ENCODE peak calls at places on chromosomes 6 and 20, in nine cellular contexts. U is right cardiac atrium, M is stomach, D is thyroid gland, A is thoracic aorta, G is body of pancreas, I is aorta, O is neuronal stem cell, X is IMR-90. H is an unnamed sample.

GRCh38 chr20:50655325-50655880 is 35.9 kb downstream of the RIPOR3 start:
- DNase-seq in A (no peak), D (peak; percentile 27), G (peak; percentile 48), I (no peak), O (no peak), U (peak; percentile 86), X (peak; percentile 88), M (no peak), H (no peak)

GRCh38 chr6:14889172-14889571 is 356.7 kb upstream of the JARID2 start:
- DNase-seq in O (no peak), D (no peak), U (no peak), G (no peak), A (no peak), X (peak; percentile 68), I (no peak), M (no peak), H (no peak)

GRCh38 chr6:158852312-158853071 is 33.3 kb upstream of the EZR start:
- DNase-seq in X (no peak), A (no peak), I (no peak), D (no peak), G (no peak), U (no peak), M (no peak), O (no peak), H (no peak)

GRCh38 chr6:24257282-24257681 is 100.6 kb downstream of the DCDC2 start:
- DNase-seq in I (no peak), X (no peak), G (no peak), D (peak; percentile 41), A (no peak), O (no peak), M (no peak), U (no peak), H (no peak)

GRCh38 chr6:160400426-160400825 is 52.2 kb downstream of the SLC22A3 start:
- DNase-seq in D (no peak), O (no peak), I (no peak), U (no peak), G (peak; percentile 22), A (peak; percentile 30), M (no peak), X (no peak), H (no peak)

GRCh38 chr6:20021795-20022194 is 184.6 kb downstream of the ID4 start:
- DNase-seq in G (no peak), A (no peak), X (no peak), U (no peak), O (no peak), D (no peak), M (no peak), I (no peak), H (no peak)

GRCh38 chr6:158474961-158475343 is 84.9 kb upstream of the TMEM181 start:
- DNase-seq in M (peak; percentile 29), I (no peak), U (no peak), A (no peak), G (peak; percentile 32), O (no peak), D (no peak), X (peak; percentile 65), H (peak; percentile 61)

GRCh38 chr20:53547664-53548239 is 45.9 kb downstream of the ZNF217 start:
- DNase-seq in X (peak; percentile 76), D (peak; percentile 43), G (peak; percentile 49), I (no peak), A (no peak), U (no peak), M (peak; percentile 33), O (peak; percentile 61), H (peak; percentile 49)

GRCh38 chr20:3848565-3848964 is 1.9 kb downstream of the MAVS start:
- DNase-seq in X (no peak), A (no peak), O (no peak), M (no peak), G (no peak), U (no peak), D (no peak), I (no peak), H (no peak)

GRCh38 chr6:160188773-160189172 is 67.2 kb downstream of the SLC22A1 start:
- DNase-seq in X (no peak), G (no peak), O (no peak), M (no peak), U (no peak), I (no peak), D (no peak), A (no peak), H (peak; percentile 37)

GRCh38 chr6:4812068-4812467 is 35.9 kb downstream of the CDYL start:
- DNase-seq in U (no peak), A (no peak), D (no peak), X (no peak), O (no peak), G (no peak), M (no peak), I (no peak), H (peak; percentile 62)

GRCh38 chr20:40767530-40767924 is 78.5 kb upstream of the MAFB start:
- DNase-seq in M (no peak), D (no peak), X (no peak), I (no peak), A (no peak), U (no peak), O (no peak), G (no peak), H (no peak)

GRCh38 chr20:10369723-10370090 is 64.3 kb downstream of the MKKS start:
- DNase-seq in G (no peak), D (peak; percentile 49), U (no peak), X (peak; percentile 37), A (no peak), I (no peak), O (no peak), M (peak; percentile 29), H (no peak)

DNA sequence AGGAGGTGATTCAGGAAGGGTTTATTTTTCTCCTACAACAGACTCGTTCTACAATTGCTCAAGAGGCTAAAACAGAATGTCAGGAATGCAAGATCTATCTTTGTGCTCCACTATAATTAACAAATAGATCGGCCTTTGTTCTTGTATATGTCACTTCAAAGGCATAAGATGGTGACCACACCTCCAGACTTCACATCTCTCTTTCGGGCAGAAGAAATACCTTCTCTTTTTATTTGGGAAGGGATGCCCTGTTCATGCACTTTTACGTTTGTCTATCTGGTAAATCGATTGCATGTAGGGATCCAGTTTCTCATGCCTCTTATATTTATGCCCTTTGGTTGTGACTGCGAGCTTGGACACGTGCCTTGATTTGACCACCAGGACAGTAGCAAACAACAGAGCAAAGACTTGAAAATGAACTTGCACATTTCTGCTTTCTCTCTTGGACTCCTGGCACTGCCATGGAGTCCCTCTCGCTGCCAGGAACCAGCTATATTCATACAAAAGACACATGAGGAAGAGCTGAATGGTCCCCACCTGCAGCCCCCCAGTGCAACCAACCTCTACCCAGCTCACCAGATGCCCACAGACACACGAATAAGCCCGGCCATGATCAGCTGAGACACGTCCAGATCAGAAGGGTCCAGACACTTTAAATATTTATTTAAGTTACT is 219.8 kb upstream of the STXBP5 start:
- DNase-seq in A (no peak), O (no peak), G (no peak), M (no peak), I (no peak), D (no peak), X (peak; percentile 24), U (no peak), H (no peak)
- H3K4me1 ChIP-seq in A (no peaks in the 10 kb centered on the region), O (no peaks in the 10 kb centered on the region), G (no peaks in the 10 kb centered on the region), M (peaks cover 5% of the 10 kb centered on the region), I (no peaks in the 10 kb centered on the region), D (peaks cover 8% of the 10 kb centered on the region), X (peaks cover 5% of the 10 kb centered on the region), U (no peaks in the 10 kb centered on the region), H (no peaks in the 10 kb centered on the region)

GRCh38 chr20:2663364-2663886 is 591 bp downstream of the IDH3B start:
- DNase-seq in D (no peak), G (no peak), X (no peak), M (no peak), O (no peak), A (no peak), U (no peak), I (peak; percentile 39), H (no peak)
- H3K27ac ChIP-seq in D (peak overlapping the region; percentile 86), G (peak overlapping the region; percentile 72), X (peak overlapping the region; percentile 84), M (peak overlapping the region; percentile 63), O (no peak overlapping the region), A (peak overlapping the region; percentile 93), U (no peak overlapping the region), I (peak overlapping the region; percentile 22), H (peak overlapping the region; percentile 91)

GRCh38 chr6:52541135-52541534 is 35.7 kb downstream of the TRAM2 start:
- DNase-seq in O (no peak), A (no peak), I (no peak), M (no peak), G (no peak), X (no peak), D (no peak), U (no peak), H (no peak)
- H3K4me1 ChIP-seq in O (peaks cover 7% of the 10 kb centered on the region), A (peaks cover 84% of the 10 kb centered on the region), I (peaks cover 6% of the 10 kb centered on the region), M (peaks cover 86% of the 10 kb centered on the region), G (peaks cover 35% of the 10 kb centered on the region), X (peaks cover 68% of the 10 kb centered on the region), D (peaks cover 5% of the 10 kb centered on the region), U (peaks cover 35% of the 10 kb centered on the region), H (peaks cover 57% of the 10 kb centered on the region)

DNA sequence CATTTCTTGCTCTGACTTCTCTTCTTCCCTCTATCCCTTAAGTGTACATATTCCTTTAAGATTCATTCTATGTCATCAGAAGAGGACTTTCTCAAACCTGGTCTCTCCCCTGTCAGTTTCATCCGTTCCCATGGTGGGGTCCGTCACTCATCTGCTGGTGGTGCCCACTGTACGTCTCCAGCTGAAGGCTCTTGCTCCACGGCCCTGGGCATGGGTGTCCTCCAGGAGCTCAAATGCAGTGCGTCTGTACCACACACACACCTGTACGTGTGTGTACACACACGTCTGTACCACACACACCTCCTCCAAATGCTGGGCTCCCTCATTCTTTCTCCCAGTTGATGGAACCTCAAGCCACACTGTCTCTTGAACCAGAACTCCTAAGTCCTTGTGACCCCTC is 85.6 kb downstream of the CAP2 start:
- DNase-seq in A (no peak), I (no peak), O (no peak), G (no peak), D (no peak), U (no peak), X (no peak), M (no peak), H (no peak)
- H3K27ac ChIP-seq in A (no peak overlapping the region), I (no peak overlapping the region), O (no peak overlapping the region), G (no peak overlapping the region), D (no peak overlapping the region), U (no peak overlapping the region), X (no peak overlapping the region), M (no peak overlapping the region), H (no peak overlapping the region)

GRCh38 chr20:62482136-62482833 is 6.5 kb upstream of the GATA5 start:
- DNase-seq in G (no peak), D (no peak), I (no peak), A (no peak), M (peak; percentile 69), X (no peak), O (no peak), U (no peak), H (no peak)

GRCh38 chr20:62480318-62480717 is 4.5 kb upstream of the GATA5 start:
- DNase-seq in A (no peak), M (no peak), O (no peak), I (no peak), D (no peak), G (no peak), U (no peak), X (no peak), H (no peak)

GRCh38 chr20:62482970-62483369 is 7.2 kb upstream of the GATA5 start:
- DNase-seq in U (no peak), G (no peak), O (no peak), A (no peak), X (no peak), M (no peak), I (no peak), D (no peak), H (no peak)

GRCh38 chr20:62483613-62484468 is 8.0 kb upstream of the GATA5 start:
- DNase-seq in A (no peak), G (no peak), O (no peak), M (no peak), U (no peak), I (no peak), D (no peak), X (no peak), H (no peak)

GRCh38 chr20:62481441-62482135 is 5.8 kb upstream of the GATA5 start:
- DNase-seq in D (no peak), A (no peak), M (peak; percentile 71), X (no peak), G (no peak), O (no peak), U (no peak), I (no peak), H (no peak)
- H3K4me1 ChIP-seq in D (peaks cover 1% of the 10 kb centered on the region), A (no peaks in the 10 kb centered on the region), M (peaks cover 63% of the 10 kb centered on the region), X (no peaks in the 10 kb centered on the region), G (peaks cover 25% of the 10 kb centered on the region), O (peaks cover 24% of the 10 kb centered on the region), U (peaks cover 5% of the 10 kb centered on the region), I (no peaks in the 10 kb centered on the region), H (no peaks in the 10 kb centered on the region)

H was measured in foreskin keratinocyte.